ENCODE peak calls at places on chromosomes 6 and 20, in eight cellular contexts. O, G, I, N, P, A, U and Y are unnamed samples.

GRCh38 chr20:15702161-15702560 is 871.1 kb downstream of the KIF16B start:
- DNase-seq in O (peak; percentile 67), G (no peak), I (no peak), N (no peak), P (no peak), A (peak; percentile 15), U (no peak), Y (no peak)

GRCh38 chr6:33344771-33345697 is 27.5 kb upstream of the ZBTB22 start:
- DNase-seq in O (peak; percentile 84), G (peak; percentile 91), I (no peak), N (peak; percentile 77), P (peak; percentile 29), A (peak; percentile 71), U (no peak), Y (peak; percentile 47)

GRCh38 chr20:63082308-63082938 is 75.7 kb upstream of the BHLHE23 start:
- DNase-seq in O (peak; percentile 38), G (peak; percentile 16), I (peak; percentile 64), N (no peak), P (no peak), A (no peak), U (peak; percentile 25), Y (peak; percentile 77)

GRCh38 chr20:59412896-59413295 is 112.5 kb downstream of the EDN3 start:
- DNase-seq in O (no peak), G (peak; percentile 5), I (no peak), N (no peak), P (no peak), A (no peak), U (no peak), Y (peak; percentile 81)

GRCh38 chr20:51267679-51268078 is 244.8 kb upstream of the KCNG1 start:
- DNase-seq in O (no peak), G (no peak), I (no peak), N (no peak), P (no peak), A (no peak), U (no peak), Y (no peak)

GRCh38 chr6:132728616-132729015 is 14.8 kb upstream of the VNN1 start:
- DNase-seq in O (no peak), G (no peak), I (no peak), N (no peak), P (no peak), A (no peak), U (no peak), Y (no peak)

GRCh38 chr20:47784599-47785320 is 521 bp downstream of the SULF2 start:
- DNase-seq in O (peak; percentile 45), G (no peak), I (peak; percentile 82), N (peak; percentile 25), P (no peak), A (peak; percentile 41), U (peak; percentile 62), Y (peak; percentile 80)

GRCh38 chr20:1577906-1578305 is 20.4 kb upstream of the SIRPD start:
- DNase-seq in O (no peak), G (no peak), I (no peak), N (no peak), P (no peak), A (no peak), U (no peak), Y (peak; percentile 0)

GRCh38 chr6:154370545-154370944 is 13.9 kb upstream of the IPCEF1 start:
- DNase-seq in O (peak; percentile 51), G (peak; percentile 5), I (no peak), N (no peak), P (no peak), A (peak; percentile 29), U (no peak), Y (peak; percentile 42)

GRCh38 chr6:27545271-27546046 is 72.6 kb upstream of the ZNF184 start:
- DNase-seq in O (peak; percentile 94), G (no peak), I (no peak), N (no peak), P (no peak), A (peak; percentile 84), U (no peak), Y (no peak)

GRCh38 chr6:39806277-39806676 is 14.1 kb downstream of the DAAM2 start:
- DNase-seq in O (peak; percentile 56), G (no peak), I (no peak), N (no peak), P (no peak), A (no peak), U (no peak), Y (no peak)

GRCh38 chr6:46704562-46704961 is 16.9 kb downstream of the TDRD6 start:
- DNase-seq in O (peak; percentile 43), G (peak; percentile 47), I (no peak), N (no peak), P (no peak), A (peak; percentile 70), U (no peak), Y (no peak)

GRCh38 chr20:10511507-10512231 is 76.6 kb downstream of the SLX4IP start:
- DNase-seq in O (peak; percentile 98), G (peak; percentile 10), I (peak; percentile 94), N (peak; percentile 77), P (peak; percentile 51), A (peak; percentile 98), U (peak; percentile 76), Y (peak; percentile 86)

GRCh38 chr6:116405147-116405546 is 34.4 kb downstream of the DSE start:
- DNase-seq in O (peak; percentile 46), G (peak; percentile 89), I (no peak), N (no peak), P (no peak), A (no peak), U (no peak), Y (peak; percentile 76)

GRCh38 chr20:18046535-18046934 is 11.2 kb downstream of the OVOL2 start:
- DNase-seq in O (no peak), G (no peak), I (no peak), N (no peak), P (no peak), A (no peak), U (peak; percentile 9), Y (no peak)

GRCh38 chr6:16089232-16089843 is 39.5 kb upstream of the MYLIP start:
- DNase-seq in O (peak; percentile 25), G (no peak), I (no peak), N (no peak), P (no peak), A (peak; percentile 68), U (no peak), Y (no peak)

GRCh38 chr20:62898970-62899632 is 27.2 kb downstream of the DIDO1 start:
- DNase-seq in O (no peak), G (no peak), I (no peak), N (no peak), P (no peak), A (no peak), U (no peak), Y (no peak)

GRCh38 chr6:115545410-115545986 is 515.2 kb downstream of the FRK start:
- DNase-seq in O (no peak), G (no peak), I (peak; percentile 34), N (no peak), P (no peak), A (no peak), U (no peak), Y (peak; percentile 28)

GRCh38 chr20:63060057-63060991 is 53.6 kb upstream of the BHLHE23 start:
- DNase-seq in O (peak; percentile 50), G (no peak), I (peak; percentile 43), N (no peak), P (no peak), A (no peak), U (peak; percentile 41), Y (peak; percentile 93)

GRCh38 chr20:51731771-51732453 is 36.3 kb downstream of the ATP9A start:
- DNase-seq in O (no peak), G (no peak), I (no peak), N (no peak), P (no peak), A (no peak), U (no peak), Y (peak; percentile 10)

DNA sequence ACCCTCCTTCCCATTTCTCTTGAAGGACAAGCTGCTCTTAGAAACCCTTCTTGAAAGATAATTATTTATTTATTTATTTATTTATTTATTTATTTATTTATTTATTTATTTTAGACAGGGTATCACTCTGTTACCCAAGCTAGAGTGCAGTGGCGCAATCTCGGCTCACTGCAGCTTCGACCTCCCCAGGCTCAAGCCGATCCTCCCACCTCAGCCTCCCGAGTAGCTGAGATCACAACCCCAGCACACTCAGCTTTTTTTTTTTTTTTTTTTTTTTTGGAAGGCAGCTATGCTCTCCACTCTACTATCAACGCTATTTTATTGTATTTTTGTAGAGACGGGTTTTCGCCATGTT is 1.2 kb upstream of the HEBP2 start:
- DNase-seq in O (no peak), G (no peak), I (no peak), N (no peak), P (no peak), A (no peak), U (no peak), Y (no peak)
- H3K4me3 ChIP-seq in O (no peak overlapping the region), G (no peak overlapping the region), I (no peak overlapping the region), N (no peak overlapping the region), P (peak overlapping the region; percentile 79), A (no peak overlapping the region), U (peak overlapping the region; percentile 78), Y (peak overlapping the region; percentile 75)

DNA sequence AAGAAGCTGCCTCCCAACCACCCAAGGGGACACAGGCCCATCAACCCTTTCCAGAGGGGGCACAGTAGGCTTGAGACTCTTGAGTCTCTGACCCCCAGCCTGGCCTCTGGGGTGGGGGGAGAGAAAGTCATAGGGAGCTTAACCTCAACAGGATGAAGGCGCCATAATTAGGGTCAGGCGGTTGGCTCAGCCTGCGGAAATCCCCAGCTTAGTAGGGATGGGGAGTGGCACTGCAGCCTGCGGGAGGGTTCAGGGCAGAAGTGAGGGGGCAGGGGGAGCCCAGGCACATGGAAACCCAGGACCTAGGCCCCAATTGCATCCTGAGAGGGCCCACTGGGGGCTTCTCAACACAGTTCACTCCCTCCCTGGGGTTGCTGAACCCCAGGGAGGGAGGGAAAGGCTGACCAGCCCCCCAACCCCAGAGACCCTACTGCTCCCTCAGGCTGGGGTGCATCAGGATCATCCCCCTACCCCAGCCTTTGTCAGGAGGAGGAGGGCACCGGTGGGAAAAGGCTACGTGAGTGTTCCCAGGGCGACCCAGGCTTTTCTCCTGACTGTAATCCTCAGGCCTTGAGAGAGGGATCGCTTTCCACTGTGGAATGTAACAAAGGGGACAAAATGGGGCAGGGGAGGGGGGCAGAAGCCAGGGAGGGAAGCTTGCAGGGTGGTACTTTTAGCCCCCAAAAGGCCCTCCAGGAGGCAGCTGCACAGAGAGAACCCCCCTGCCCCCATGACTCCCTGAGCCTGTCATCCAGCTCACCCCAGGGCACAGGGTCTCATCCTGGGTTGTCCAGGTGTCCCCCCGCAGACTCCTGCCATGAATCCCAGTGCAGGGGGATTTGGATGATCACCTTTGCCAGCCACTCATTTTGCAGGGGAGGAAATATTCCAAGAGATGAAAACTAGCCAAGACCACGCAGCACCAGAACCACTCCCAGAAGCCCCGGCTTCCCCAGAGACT is 46.4 kb downstream of the MRPL14 start:
- DNase-seq in O (no peak), G (no peak), I (no peak), N (no peak), P (no peak), A (no peak), U (no peak), Y (no peak)
- H3K4me3 ChIP-seq in O (no peak overlapping the region), G (no peak overlapping the region), I (no peak overlapping the region), N (no peak overlapping the region), P (no peak overlapping the region), A (no peak overlapping the region), U (no peak overlapping the region), Y (no peak overlapping the region)

GRCh38 chr20:49989234-49990065 is 6.7 kb downstream of the SNAI1 start:
- DNase-seq in O (peak; percentile 95), G (no peak), I (peak; percentile 68), N (no peak), P (no peak), A (no peak), U (peak; percentile 56), Y (peak; percentile 89)
- H3K4me3 ChIP-seq in O (no peak overlapping the region), G (no peak overlapping the region), I (no peak overlapping the region), N (no peak overlapping the region), P (no peak overlapping the region), A (no peak overlapping the region), U (no peak overlapping the region), Y (no peak overlapping the region)

GRCh38 chr6:3869632-3870527 is 20.7 kb downstream of the FAM50B start:
- DNase-seq in O (no peak), G (no peak), I (no peak), N (no peak), P (no peak), A (no peak), U (no peak), Y (no peak)
- H3K4me3 ChIP-seq in O (no peak overlapping the region), G (no peak overlapping the region), I (no peak overlapping the region), N (no peak overlapping the region), P (no peak overlapping the region), A (no peak overlapping the region), U (no peak overlapping the region), Y (no peak overlapping the region)